ENCODE peak calls at places on chromosomes 2 and 18, in ten cellular contexts. R is SIG-M5; G is Peyer's patch; A is GM04504; C is NCI-H1105 treated with DMSO at 0.1 percent for 48 hours; Z is astrocyte; T is GM23248; N is stimulated activated CD8-positive, alpha-beta memory T cell treated with anti-CD3 and anti-CD28 coated beads, Interleukin-12 subunit alpha, Interleukin-12 subunit beta, amount 100 ng/mL, for 4 hours; Y is HT-29; O is fibroblast of gingiva. J is an unnamed sample.

GRCh38 chr2:174827371-174828369 is 63.4 kb upstream of the CHRNA1 start:
- DNase-seq in C (no peak), A (no peak), R (no peak), G (no peak), Z (peak), Y (peak), T (peak), O (no peak), N (no peak), J (no peak)

GRCh38 chr18:70234667-70235459 is 29.4 kb upstream of the RTTN start:
- DNase-seq in N (no peak), Z (peak), T (peak), A (peak), C (no peak), Y (peak), G (no peak), O (peak), R (no peak), J (no peak)

GRCh38 chr18:67600181-67600631 is 83.7 kb upstream of the DSEL start:
- DNase-seq in A (no peak), N (no peak), Y (peak), Z (peak), O (peak), R (no peak), T (peak), C (no peak), G (no peak), J (no peak)

GRCh38 chr18:4270988-4271387 is 184.1 kb downstream of the DLGAP1 start:
- DNase-seq in A (no peak), Z (no peak), Y (no peak), C (no peak), T (no peak), R (no peak), G (no peak), O (no peak), N (no peak), J (no peak)

GRCh38 chr2:10283106-10284062 is 19.3 kb upstream of the HPCAL1 start:
- DNase-seq in T (peak), Z (peak), O (peak), A (peak), Y (peak), G (no peak), C (no peak), R (peak), N (no peak), J (no peak)

GRCh38 chr2:129462967-129463366 is 516.5 kb upstream of the RAB6C start:
- DNase-seq in Y (no peak), Z (no peak), O (no peak), A (no peak), N (no peak), G (no peak), T (no peak), R (no peak), C (no peak), J (no peak)

GRCh38 chr18:903703-904102 is 968 bp upstream of the ADCYAP1 start:
- DNase-seq in Z (peak), Y (peak), R (no peak), N (no peak), O (peak), G (no peak), T (peak), C (no peak), A (no peak), J (no peak)

GRCh38 chr2:161171595-161171929 is 11.3 kb downstream of the TANK start:
- DNase-seq in Z (no peak), T (peak), R (no peak), O (peak), N (no peak), Y (no peak), G (no peak), C (no peak), A (no peak), J (no peak)

GRCh38 chr2:205706769-205707375 is 24.6 kb downstream of the NRP2 start:
- DNase-seq in N (peak), T (peak), Y (peak), Z (peak), R (peak), O (peak), C (peak), G (no peak), A (peak), J (no peak)

GRCh38 chr2:150142561-150142960 is 344.9 kb downstream of the RND3 start:
- DNase-seq in T (peak), N (no peak), R (no peak), O (peak), C (no peak), A (no peak), G (no peak), Z (peak), Y (peak), J (no peak)

GRCh38 chr2:137886432-137886831 is 77.8 kb upstream of the HNMT start:
- DNase-seq in Y (peak), C (peak), G (no peak), N (no peak), Z (no peak), A (no peak), O (no peak), R (no peak), T (no peak), J (no peak)

GRCh38 chr2:117409443-117409842 is 405.0 kb upstream of the DDX18 start:
- DNase-seq in O (no peak), Z (no peak), C (no peak), Y (no peak), N (no peak), A (no peak), G (no peak), T (no peak), R (no peak), J (no peak)

GRCh38 chr2:24204505-24204904 is 29.7 kb downstream of the FAM228A start:
- DNase-seq in A (no peak), Y (no peak), N (no peak), R (no peak), Z (no peak), C (no peak), G (no peak), T (no peak), O (no peak), J (no peak)

GRCh38 chr18:40897884-40898283 is 1057.2 kb upstream of the PIK3C3 start:
- DNase-seq in R (no peak), O (no peak), A (no peak), G (no peak), Z (no peak), N (no peak), T (no peak), C (no peak), Y (no peak), J (no peak)

GRCh38 chr2:25301453-25302352 is 40.0 kb downstream of the DNMT3A start:
- DNase-seq in R (peak), T (peak), G (no peak), Z (peak), A (peak), Y (no peak), O (peak), C (no peak), N (peak), J (no peak)

GRCh38 chr2:205408690-205409089 is 273.6 kb upstream of the NRP2 start:
- DNase-seq in N (no peak), G (no peak), R (no peak), A (no peak), Z (peak), O (no peak), Y (no peak), C (no peak), T (peak), J (no peak)

GRCh38 chr18:13175754-13176210 is 42.8 kb upstream of the LDLRAD4 start:
- DNase-seq in R (no peak), A (no peak), C (no peak), Z (no peak), T (no peak), G (no peak), Y (peak), N (no peak), O (no peak), J (no peak)

GRCh38 chr2:71581015-71581414 is 127.7 kb downstream of the DYSF start:
- DNase-seq in Y (no peak), T (peak), R (no peak), N (no peak), O (peak), A (no peak), Z (no peak), G (no peak), C (no peak), J (no peak)

GRCh38 chr18:32919799-32920198 is 147.0 kb upstream of the KLHL14 start:
- DNase-seq in C (peak), R (no peak), G (no peak), A (no peak), O (no peak), Y (peak), N (no peak), Z (peak), T (peak), J (no peak)

GRCh38 chr2:150222317-150222716 is 265.1 kb downstream of the RND3 start:
- DNase-seq in T (no peak), C (no peak), A (no peak), N (no peak), Y (no peak), O (no peak), R (no peak), G (no peak), Z (no peak), J (no peak)

GRCh38 chr2:696999-697627 is 19.9 kb upstream of the TMEM18 start:
- DNase-seq in Y (no peak), A (no peak), T (no peak), Z (no peak), O (no peak), C (no peak), N (no peak), R (no peak), G (no peak), J (no peak)

GRCh38 chr18:50879302-50880107 is 587 bp downstream of the ME2 start:
- DNase-seq in O (peak), G (peak), T (peak), R (no peak), N (peak), A (no peak), C (peak), Z (peak), Y (peak), J (no peak)

GRCh38 chr2:5985551-5986229 is 293.5 kb downstream of the SOX11 start:
- DNase-seq in Y (no peak), O (no peak), A (no peak), Z (no peak), R (no peak), C (no peak), G (no peak), T (no peak), N (no peak), J (no peak)

GRCh38 chr18:69220529-69220928 is 180.2 kb upstream of the DOK6 start:
- DNase-seq in G (no peak), T (no peak), Z (no peak), N (no peak), C (no peak), A (no peak), O (no peak), R (no peak), Y (no peak), J (no peak)

GRCh38 chr2:215396595-215397313 is 39.1 kb downstream of the FN1 start:
- DNase-seq in C (no peak), G (no peak), Y (no peak), R (peak), N (no peak), A (peak), O (peak), Z (peak), T (peak), J (no peak)

GRCh38 chr2:23386422-23387220 is 1.6 kb downstream of the KLHL29 start:
- DNase-seq in Y (no peak), G (no peak), C (peak), T (peak), O (no peak), Z (peak), A (no peak), R (no peak), N (no peak), J (no peak)

GRCh38 chr2:2688231-2688630 is 357.2 kb upstream of the MYT1L start:
- DNase-seq in A (no peak), R (no peak), O (no peak), Z (no peak), N (no peak), T (no peak), C (no peak), Y (no peak), G (peak), J (no peak)

GRCh38 chr2:8515390-8515761 is 166.5 kb upstream of the ID2 start:
- DNase-seq in Y (no peak), G (no peak), R (peak), A (no peak), Z (no peak), O (no peak), T (no peak), N (peak), C (no peak), J (no peak)

GRCh38 chr18:50790956-50791355 is 28.9 kb downstream of the MRO start:
- DNase-seq in G (no peak), Z (no peak), O (no peak), R (no peak), Y (no peak), C (no peak), A (no peak), T (no peak), N (no peak), J (no peak)

GRCh38 chr2:226524381-226524843 is 275.2 kb downstream of the IRS1 start:
- DNase-seq in C (no peak), O (peak), G (no peak), Z (peak), Y (no peak), A (peak), R (no peak), N (no peak), T (peak), J (no peak)

GRCh38 chr2:20153131-20153851 is 71.6 kb downstream of the SDC1 start:
- DNase-seq in A (no peak), G (no peak), T (no peak), C (no peak), O (no peak), N (no peak), R (no peak), Y (no peak), Z (no peak), J (no peak)

GRCh38 chr18:36636237-36636792 is 192.5 kb downstream of the TPGS2 start:
- DNase-seq in O (no peak), Z (peak), R (no peak), C (no peak), A (no peak), G (no peak), T (no peak), N (no peak), Y (no peak), J (no peak)

GRCh38 chr2:234970467-234970866 is 18.6 kb downstream of the SH3BP4 start:
- DNase-seq in G (no peak), Z (peak), R (no peak), O (no peak), T (peak), A (no peak), Y (peak), C (no peak), N (no peak), J (no peak)

GRCh38 chr18:45249306-45249705 is 366.0 kb upstream of the SLC14A2 start:
- DNase-seq in C (no peak), Z (peak), N (no peak), T (peak), A (peak), R (no peak), G (no peak), Y (no peak), O (peak), J (no peak)